ENCODE peak calls at places on chromosomes 7 and 10, in five cellular contexts. One of them, this sample, is unnamed.

GRCh38 chr7:151940048-151940845 is 16.0 kb upstream of the GALNTL5 start:
- DNase-seq in fibroblast of pulmonary artery: peak; percentile 67
- DNase-seq in iris pigment epithelial cell: peak; percentile 87
- DNase-seq in NCI-H1105: no peak
- DNase-seq in sigmoid colon: peak; percentile 72
- DNase-seq in this sample: no peak

GRCh38 chr10:49163741-49164140 is 24.4 kb downstream of the TMEM273 start:
- DNase-seq in fibroblast of pulmonary artery: peak; percentile 6
- DNase-seq in iris pigment epithelial cell: peak; percentile 26
- DNase-seq in NCI-H1105: no peak
- DNase-seq in sigmoid colon: no peak
- DNase-seq in this sample: no peak

GRCh38 chr7:45874408-45875131 is 1.7 kb upstream of the CCDC201 start:
- DNase-seq in fibroblast of pulmonary artery: peak; percentile 90
- DNase-seq in iris pigment epithelial cell: peak; percentile 90
- DNase-seq in NCI-H1105: no peak
- DNase-seq in sigmoid colon: no peak
- DNase-seq in this sample: no peak

GRCh38 chr7:91033574-91033973 is 230.7 kb upstream of the FZD1 start:
- DNase-seq in fibroblast of pulmonary artery: no peak
- DNase-seq in iris pigment epithelial cell: no peak
- DNase-seq in NCI-H1105: no peak
- DNase-seq in sigmoid colon: no peak
- DNase-seq in this sample: peak; percentile 29

GRCh38 chr7:91826377-91826776 is 54.1 kb downstream of the MTERF1 start:
- DNase-seq in fibroblast of pulmonary artery: no peak
- DNase-seq in iris pigment epithelial cell: no peak
- DNase-seq in NCI-H1105: no peak
- DNase-seq in sigmoid colon: no peak
- DNase-seq in this sample: no peak

GRCh38 chr7:69295971-69296370 is 302.3 kb upstream of the AUTS2 start:
- DNase-seq in fibroblast of pulmonary artery: no peak
- DNase-seq in iris pigment epithelial cell: no peak
- DNase-seq in NCI-H1105: no peak
- DNase-seq in sigmoid colon: no peak
- DNase-seq in this sample: no peak

GRCh38 chr10:71542476-71542875 is 145.8 kb downstream of the CDH23 start:
- DNase-seq in fibroblast of pulmonary artery: no peak
- DNase-seq in iris pigment epithelial cell: no peak
- DNase-seq in NCI-H1105: no peak
- DNase-seq in sigmoid colon: no peak
- DNase-seq in this sample: no peak

GRCh38 chr10:12484945-12485805 is 135.8 kb downstream of the CAMK1D start:
- DNase-seq in fibroblast of pulmonary artery: no peak
- DNase-seq in iris pigment epithelial cell: no peak
- DNase-seq in NCI-H1105: no peak
- DNase-seq in sigmoid colon: no peak
- DNase-seq in this sample: no peak

GRCh38 chr7:157425137-157425731 is 88.4 kb downstream of the DNAJB6 start:
- DNase-seq in fibroblast of pulmonary artery: no peak
- DNase-seq in iris pigment epithelial cell: no peak
- DNase-seq in NCI-H1105: no peak
- DNase-seq in sigmoid colon: no peak
- DNase-seq in this sample: no peak

GRCh38 chr10:115045516-115045915 is 47.6 kb upstream of the ATRNL1 start:
- DNase-seq in fibroblast of pulmonary artery: no peak
- DNase-seq in iris pigment epithelial cell: peak; percentile 11
- DNase-seq in NCI-H1105: no peak
- DNase-seq in sigmoid colon: no peak
- DNase-seq in this sample: no peak

GRCh38 chr10:124045245-124045644 is 48.2 kb downstream of the CHST15 start:
- DNase-seq in fibroblast of pulmonary artery: no peak
- DNase-seq in iris pigment epithelial cell: no peak
- DNase-seq in NCI-H1105: no peak
- DNase-seq in sigmoid colon: no peak
- DNase-seq in this sample: no peak

GRCh38 chr10:132565516-132566209 is 28.1 kb downstream of the INPP5A start:
- DNase-seq in fibroblast of pulmonary artery: no peak
- DNase-seq in iris pigment epithelial cell: no peak
- DNase-seq in NCI-H1105: no peak
- DNase-seq in sigmoid colon: peak; percentile 53
- DNase-seq in this sample: no peak

GRCh38 chr7:150788474-150789269 is 11.5 kb downstream of the TMEM176B start:
- DNase-seq in fibroblast of pulmonary artery: no peak
- DNase-seq in iris pigment epithelial cell: peak; percentile 13
- DNase-seq in NCI-H1105: no peak
- DNase-seq in sigmoid colon: peak; percentile 79
- DNase-seq in this sample: no peak

GRCh38 chr10:121002586-121003205 is 151.5 kb downstream of the WDR11 start:
- DNase-seq in fibroblast of pulmonary artery: no peak
- DNase-seq in iris pigment epithelial cell: no peak
- DNase-seq in NCI-H1105: no peak
- DNase-seq in sigmoid colon: no peak
- DNase-seq in this sample: no peak

GRCh38 chr10:133002685-133003084 is 60.3 kb upstream of the CFAP46 start:
- DNase-seq in fibroblast of pulmonary artery: no peak
- DNase-seq in iris pigment epithelial cell: no peak
- DNase-seq in NCI-H1105: no peak
- DNase-seq in sigmoid colon: no peak
- DNase-seq in this sample: no peak

GRCh38 chr10:133082685-133083421 is 4.9 kb upstream of the ADGRA1 start:
- DNase-seq in fibroblast of pulmonary artery: no peak
- DNase-seq in iris pigment epithelial cell: no peak
- DNase-seq in NCI-H1105: no peak
- DNase-seq in sigmoid colon: no peak
- DNase-seq in this sample: no peak

GRCh38 chr7:132609906-132610520 is 33.7 kb upstream of the PLXNA4 start:
- DNase-seq in fibroblast of pulmonary artery: no peak
- DNase-seq in iris pigment epithelial cell: no peak
- DNase-seq in NCI-H1105: no peak
- DNase-seq in sigmoid colon: no peak
- DNase-seq in this sample: no peak

GRCh38 chr7:52500796-52501195 is 534.6 kb upstream of the POM121L12 start:
- DNase-seq in fibroblast of pulmonary artery: no peak
- DNase-seq in iris pigment epithelial cell: no peak
- DNase-seq in NCI-H1105: no peak
- DNase-seq in sigmoid colon: no peak
- DNase-seq in this sample: no peak

GRCh38 chr10:72250666-72251065 is 23.1 kb upstream of the DDIT4 start:
- DNase-seq in fibroblast of pulmonary artery: peak; percentile 74
- DNase-seq in iris pigment epithelial cell: peak; percentile 97
- DNase-seq in NCI-H1105: no peak
- DNase-seq in sigmoid colon: peak; percentile 91
- DNase-seq in this sample: no peak

GRCh38 chr10:79413196-79413595 is 32.2 kb downstream of the ZCCHC24 start:
- DNase-seq in fibroblast of pulmonary artery: no peak
- DNase-seq in iris pigment epithelial cell: peak; percentile 30
- DNase-seq in NCI-H1105: no peak
- DNase-seq in sigmoid colon: peak; percentile 73
- DNase-seq in this sample: no peak

GRCh38 chr10:65559369-65559768 is 1366.5 kb upstream of the LRRTM3 start:
- DNase-seq in fibroblast of pulmonary artery: no peak
- DNase-seq in iris pigment epithelial cell: no peak
- DNase-seq in NCI-H1105: no peak
- DNase-seq in sigmoid colon: no peak
- DNase-seq in this sample: no peak

GRCh38 chr7:122304604-122304975 is at the start of gene FEZF1:
- DNase-seq in fibroblast of pulmonary artery: peak; percentile 8
- DNase-seq in iris pigment epithelial cell: no peak
- DNase-seq in NCI-H1105: peak; percentile 46
- DNase-seq in sigmoid colon: no peak
- DNase-seq in this sample: peak; percentile 72

GRCh38 chr10:35191523-35191922 is 64.9 kb downstream of the CREM start:
- DNase-seq in fibroblast of pulmonary artery: peak; percentile 65
- DNase-seq in iris pigment epithelial cell: no peak
- DNase-seq in NCI-H1105: no peak
- DNase-seq in sigmoid colon: peak; percentile 71
- DNase-seq in this sample: no peak

GRCh38 chr7:67854236-67854635 is 857.6 kb downstream of the TYW1 start:
- DNase-seq in fibroblast of pulmonary artery: no peak
- DNase-seq in iris pigment epithelial cell: no peak
- DNase-seq in NCI-H1105: no peak
- DNase-seq in sigmoid colon: no peak
- DNase-seq in this sample: no peak

GRCh38 chr10:16626697-16627096 is 105.0 kb upstream of the C1QL3 start:
- DNase-seq in fibroblast of pulmonary artery: peak; percentile 4
- DNase-seq in iris pigment epithelial cell: no peak
- DNase-seq in NCI-H1105: no peak
- DNase-seq in sigmoid colon: no peak
- DNase-seq in this sample: no peak

GRCh38 chr7:27774717-27775328 is 34.9 kb downstream of the TAX1BP1 start:
- DNase-seq in fibroblast of pulmonary artery: peak; percentile 75
- DNase-seq in iris pigment epithelial cell: peak; percentile 40
- DNase-seq in NCI-H1105: no peak
- DNase-seq in sigmoid colon: no peak
- DNase-seq in this sample: no peak

GRCh38 chr7:129089521-129090212 is 34.8 kb upstream of the TNPO3 start:
- DNase-seq in fibroblast of pulmonary artery: peak; percentile 54
- DNase-seq in iris pigment epithelial cell: peak; percentile 31
- DNase-seq in NCI-H1105: no peak
- DNase-seq in sigmoid colon: no peak
- DNase-seq in this sample: no peak

GRCh38 chr7:97751566-97751965 is 19.7 kb downstream of the TAC1 start:
- DNase-seq in fibroblast of pulmonary artery: no peak
- DNase-seq in iris pigment epithelial cell: no peak
- DNase-seq in NCI-H1105: no peak
- DNase-seq in sigmoid colon: no peak
- DNase-seq in this sample: no peak

This sample was measured in NCI-H748 treated with DMSO at 0.1 percent for 48 hours.